ENCODE peak calls at places on chromosomes 16 and 17, in seven cellular contexts. P is NCI-H1417; U is retina; Y is cardiac muscle cell; B is activated CD4-positive, alpha-beta T cell treated with anti-CD3 and anti-CD28 coated beads, Interleukin-2, amount 10 ng/mL, durations not matched to agents 7 days and 5 days; C is effector memory CD4-positive, alpha-beta T cell; Z is stimulated activated CD8-positive, alpha-beta memory T cell treated with anti-CD3 and anti-CD28 coated beads, Interleukin-2, amount 100 ng/mL, for 1 hour. W is an unnamed sample.

GRCh38 chr17:56499799-56500388 is 93.6 kb upstream of the NOG start:
- DNase-seq in U (no peak), C (no peak), Z (no peak), B (peak), Y (peak), P (peak), W (no peak)

GRCh38 chr17:34961093-34961911 is at the start of the genes CCT6B and ZNF830:
- DNase-seq in C (peak), Y (peak), U (peak), P (peak), Z (peak), B (peak), W (peak)

GRCh38 chr16:391885-392335 is 5.1 kb upstream of the NME4 start:
- DNase-seq in U (peak), P (peak), C (peak), Y (peak), B (peak), Z (peak), W (no peak)

GRCh38 chr16:3188925-3189825 is 1.2 kb downstream of the OR1F1 start:
- DNase-seq in P (no peak), C (no peak), B (peak), Y (peak), U (peak), Z (no peak), W (no peak)

GRCh38 chr16:3950343-3951193 is 70.1 kb upstream of the CREBBP start:
- DNase-seq in Y (no peak), U (no peak), Z (no peak), P (no peak), B (no peak), C (no peak), W (no peak)

GRCh38 chr17:69450857-69451410 is 36.4 kb downstream of the MAP2K6 start:
- DNase-seq in U (no peak), B (no peak), Y (no peak), Z (no peak), P (no peak), C (no peak), W (no peak)

GRCh38 chr16:51987519-51987918 is 559.4 kb downstream of the TOX3 start:
- DNase-seq in B (no peak), Z (no peak), Y (no peak), P (no peak), C (no peak), U (no peak), W (no peak)

GRCh38 chr16:19520861-19521331 is 1.0 kb downstream of the GDE1 start:
- DNase-seq in Z (no peak), P (peak), B (no peak), Y (no peak), U (peak), C (no peak), W (peak)

GRCh38 chr17:81543756-81544155 is 8.4 kb downstream of the FAAP100 start:
- DNase-seq in C (no peak), U (peak), B (no peak), P (no peak), Z (no peak), Y (no peak), W (no peak)

GRCh38 chr16:14334366-14335105 is 263.4 kb downstream of the MRTFB start:
- DNase-seq in U (no peak), P (no peak), Z (no peak), B (no peak), C (no peak), Y (no peak), W (no peak)

GRCh38 chr16:30380801-30381208 is 1.6 kb downstream of the SEPTIN1 start:
- DNase-seq in Y (no peak), B (no peak), Z (no peak), U (no peak), P (no peak), C (no peak), W (no peak)

GRCh38 chr16:8866118-8866883 is 2.5 kb downstream of the CARHSP1 start:
- DNase-seq in U (peak), C (no peak), P (peak), Y (peak), Z (no peak), B (no peak), W (no peak)

GRCh38 chr17:60792250-60792898 is 114.7 kb downstream of the BCAS3 start:
- DNase-seq in C (no peak), Y (no peak), U (no peak), P (no peak), B (no peak), Z (no peak), W (no peak)

GRCh38 chr16:24844101-24845030 is 1.4 kb upstream of the SLC5A11 start:
- DNase-seq in P (no peak), B (no peak), U (no peak), C (no peak), Z (no peak), Y (no peak), W (no peak)

GRCh38 chr17:15233022-15233805 is 31.9 kb downstream of the PMP22 start:
- DNase-seq in Z (no peak), C (no peak), P (no peak), B (no peak), U (no peak), Y (no peak), W (peak)

GRCh38 chr17:9324864-9325263 is 250.8 kb downstream of the STX8 start:
- DNase-seq in U (no peak), Y (no peak), P (peak), C (no peak), Z (no peak), B (no peak), W (peak)

GRCh38 chr17:78185981-78186688 is 717 bp downstream of the TK1 start:
- DNase-seq in B (peak), Z (no peak), U (no peak), P (peak), Y (no peak), C (no peak), W (no peak)

GRCh38 chr17:77840156-77840555 is 118.3 kb upstream of the TNRC6C start:
- DNase-seq in P (no peak), C (no peak), B (no peak), Z (no peak), Y (no peak), U (no peak), W (no peak)

GRCh38 chr17:6755731-6756184 is at the start of gene XAF1:
- DNase-seq in P (no peak), Y (no peak), B (peak), Z (peak), C (peak), U (no peak), W (no peak)

GRCh38 chr16:68760671-68761275 is 23.7 kb downstream of the CDH1 start:
- DNase-seq in Y (no peak), P (no peak), C (no peak), U (no peak), B (peak), Z (no peak), W (peak)

GRCh38 chr17:59565959-59566324 is 532 bp downstream of the DHX40 start:
- DNase-seq in C (peak), B (peak), P (peak), U (peak), Y (peak), Z (peak), W (peak)

GRCh38 chr16:83965444-83966152 is 2.4 kb upstream of the NECAB2 start:
- DNase-seq in U (no peak), Z (no peak), Y (no peak), P (no peak), B (no peak), C (no peak), W (no peak)

GRCh38 chr17:77189148-77189547 is 48.4 kb downstream of the SEC14L1 start:
- DNase-seq in B (peak), P (no peak), C (no peak), U (no peak), Z (no peak), Y (no peak), W (no peak)

GRCh38 chr16:56343661-56344517 is 81.5 kb downstream of the AMFR start:
- DNase-seq in C (no peak), P (no peak), U (no peak), Y (no peak), B (no peak), Z (no peak), W (peak)

GRCh38 chr17:31579265-31579664 is 187.8 kb downstream of the RAB11FIP4 start:
- DNase-seq in Y (no peak), P (peak), C (no peak), Z (no peak), B (no peak), U (no peak), W (no peak)

GRCh38 chr17:78231991-78232759 is 744 bp downstream of the TMEM235 start:
- DNase-seq in Y (peak), Z (no peak), B (peak), C (no peak), U (no peak), P (no peak), W (no peak)

GRCh38 chr17:47705536-47706481 is 11.8 kb downstream of the TBKBP1 start:
- DNase-seq in B (peak), Z (no peak), U (no peak), C (no peak), Y (no peak), P (no peak), W (no peak)

GRCh38 chr16:69176033-69176780 is 10.8 kb upstream of the SNTB2 start:
- DNase-seq in B (no peak), Y (no peak), Z (no peak), P (no peak), U (no peak), C (no peak), W (no peak)

GRCh38 chr17:41775394-41776226 is 10.9 kb downstream of the JUP start:
- DNase-seq in P (no peak), Z (no peak), Y (no peak), C (no peak), U (peak), B (no peak), W (no peak)

GRCh38 chr16:3964686-3965290 is 84.3 kb upstream of the CREBBP start:
- DNase-seq in Y (no peak), U (no peak), B (no peak), P (no peak), Z (no peak), C (no peak), W (no peak)

GRCh38 chr17:60594747-60595146 is 5.2 kb upstream of the PPM1D start:
- DNase-seq in U (no peak), B (no peak), C (no peak), Z (no peak), Y (no peak), P (peak), W (no peak)

GRCh38 chr17:55225237-55225636 is 39.5 kb upstream of the HLF start:
- DNase-seq in B (no peak), C (no peak), P (no peak), Z (no peak), Y (no peak), U (no peak), W (no peak)

GRCh38 chr17:1056761-1057160 is 59.8 kb downstream of the TIMM22 start:
- DNase-seq in U (no peak), Y (no peak), Z (no peak), B (no peak), C (no peak), P (peak), W (no peak)

GRCh38 chr17:42754782-42755181 is 6.2 kb upstream of the RAMP2 start:
- DNase-seq in Z (no peak), Y (no peak), P (no peak), C (no peak), U (no peak), B (no peak), W (peak)

GRCh38 chr16:14029658-14030057 is 41.5 kb upstream of the MRTFB start:
- DNase-seq in Z (no peak), Y (peak), U (no peak), B (no peak), C (no peak), P (peak), W (no peak)

GRCh38 chr16:30944352-30944751 is 4.5 kb upstream of the ORAI3 start:
- DNase-seq in C (no peak), P (no peak), Y (no peak), U (no peak), Z (no peak), B (no peak), W (no peak)

GRCh38 chr17:70172449-70172848 is 3.1 kb downstream of the KCNJ2 start:
- DNase-seq in C (no peak), Z (no peak), U (no peak), B (no peak), P (no peak), Y (no peak), W (no peak)